ENCODE peak calls at places on chromosomes 7 and 10, in five cellular contexts. A is substantia nigra, E is uterus, N is A549, I is cardiac muscle cell. W is an unnamed sample.

GRCh38 chr10:124732931-124733536 is 11.1 kb downstream of the FAM53B start:
- DNase-seq in I (peak), N (no peak), E (peak), A (no peak), W (peak)

GRCh38 chr7:138886501-138886917 is 88.5 kb upstream of the ATP6V0A4 start:
- DNase-seq in I (peak), E (no peak), N (peak), A (no peak), W (no peak)

GRCh38 chr10:103759100-103759781 is 96.1 kb downstream of the SH3PXD2A start:
- DNase-seq in E (peak), N (peak), I (peak), A (no peak), W (peak)

GRCh38 chr7:17333227-17333626 is 34.8 kb downstream of the AHR start:
- DNase-seq in E (no peak), I (no peak), N (no peak), A (no peak), W (no peak)

GRCh38 chr7:90178592-90179279 is 24.5 kb downstream of the STEAP1 start:
- DNase-seq in N (peak), A (no peak), I (no peak), E (no peak), W (no peak)

GRCh38 chr10:71218046-71218832 is 5.9 kb downstream of the UNC5B start:
- DNase-seq in I (no peak), N (peak), E (no peak), A (no peak), W (no peak)

GRCh38 chr7:30173058-30173897 is 38.5 kb downstream of the MTURN start:
- DNase-seq in E (peak), I (peak), N (peak), A (peak), W (peak)

GRCh38 chr10:6182454-6183098 is 20.2 kb upstream of the PFKFB3 start:
- DNase-seq in A (no peak), E (peak), I (no peak), N (no peak), W (peak)

GRCh38 chr10:122459586-122460273 is 1.6 kb upstream of the HTRA1 start:
- DNase-seq in N (no peak), A (no peak), E (no peak), I (no peak), W (no peak)

GRCh38 chr10:97393034-97393573 is 8.0 kb downstream of the RRP12 start:
- DNase-seq in N (no peak), E (no peak), I (no peak), A (no peak), W (no peak)

GRCh38 chr10:110822708-110823291 is 48.9 kb upstream of the PDCD4 start:
- DNase-seq in E (no peak), N (no peak), A (no peak), I (peak), W (no peak)

GRCh38 chr10:118569241-118569881 is 26.1 kb downstream of the PRLHR start:
- DNase-seq in E (peak), A (no peak), I (no peak), N (no peak), W (no peak)

GRCh38 chr10:47044741-47045140 is 133.5 kb downstream of the PTPN20 start:
- DNase-seq in E (no peak), I (no peak), A (no peak), N (no peak), W (peak)

GRCh38 chr10:68516766-68517165 is 10.6 kb downstream of the SLC25A16 start:
- DNase-seq in I (no peak), A (no peak), E (no peak), N (no peak), W (no peak)

GRCh38 chr10:29200280-29200679 is 88.6 kb upstream of the LYZL1 start:
- DNase-seq in I (no peak), A (no peak), N (no peak), E (no peak), W (no peak)

GRCh38 chr10:128178319-128178937 is 52.2 kb upstream of the MKI67 start:
- DNase-seq in N (peak), I (peak), E (no peak), A (no peak), W (no peak)

GRCh38 chr7:30710669-30711068 is 28.4 kb upstream of the CRHR2 start:
- DNase-seq in E (no peak), N (peak), A (no peak), I (no peak), W (peak)

GRCh38 chr7:17625038-17625437 is 315.3 kb downstream of the SNX13 start:
- DNase-seq in N (no peak), A (no peak), I (no peak), E (no peak), W (no peak)

GRCh38 chr10:123648595-123648994 is 17.6 kb upstream of the GPR26 start:
- DNase-seq in A (no peak), N (no peak), E (no peak), I (no peak), W (no peak)

GRCh38 chr10:104028146-104028545 is 57.5 kb downstream of the COL17A1 start:
- DNase-seq in N (peak), A (no peak), E (no peak), I (peak), W (no peak)

GRCh38 chr7:73912223-73912622 is 51.3 kb downstream of the TMEM270 start:
- DNase-seq in A (no peak), E (no peak), I (no peak), N (no peak), W (no peak)

GRCh38 chr10:16612148-16612742 is 90.6 kb upstream of the C1QL3 start:
- DNase-seq in I (peak), N (peak), A (no peak), E (no peak), W (no peak)

GRCh38 chr7:131948434-131949053 is 392.1 kb upstream of the PODXL start:
- DNase-seq in A (no peak), I (no peak), E (no peak), N (peak), W (peak)

DNA sequence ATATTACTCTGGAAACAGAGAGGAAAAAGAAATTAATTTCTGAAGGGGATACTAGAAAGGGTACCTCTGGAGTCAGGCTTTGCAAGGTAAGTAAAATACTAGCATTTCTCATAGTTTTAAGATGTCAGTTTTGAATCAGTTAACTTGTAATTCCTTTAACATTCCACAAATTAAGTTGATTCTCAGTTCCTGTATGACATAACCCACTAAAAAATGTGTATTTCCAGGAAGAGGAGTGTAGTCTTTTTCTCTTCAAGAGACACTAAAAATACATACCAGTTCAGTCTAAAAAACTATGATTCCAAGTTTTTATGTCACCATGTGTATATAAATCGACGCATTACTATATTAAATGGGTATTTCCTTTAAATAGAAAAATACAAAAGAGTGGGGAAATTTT is 113.2 kb downstream of the CDK6 start:
- DNase-seq in E (no peak), I (no peak), A (no peak), N (no peak), W (no peak)
- H3K27ac ChIP-seq in E (no peak), I (no peak), A (no peak), N (peak), W (peak)

DNA sequence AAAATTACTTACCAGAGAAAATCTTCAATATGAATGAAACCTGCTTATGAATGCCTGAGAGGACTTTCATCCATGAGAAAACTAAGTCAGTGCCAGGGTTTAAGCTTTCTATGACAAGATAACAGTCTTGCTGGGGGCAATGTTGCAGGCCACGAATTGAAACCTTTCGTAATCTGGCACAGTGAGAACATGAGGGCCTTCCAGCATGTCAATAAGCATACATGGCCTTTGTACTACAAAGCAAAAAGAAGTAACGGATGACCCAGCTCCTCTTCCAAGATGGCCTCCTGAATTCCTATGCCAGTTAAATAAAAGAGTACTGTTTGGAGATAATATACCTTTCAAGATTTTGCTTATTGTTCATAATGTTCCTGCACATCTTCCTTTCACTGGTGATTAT is 270.6 kb upstream of the PHF14 start:
- DNase-seq in I (no peak), N (no peak), A (no peak), E (no peak), W (no peak)
- H3K27ac ChIP-seq in I (no peak), N (no peak), A (no peak), E (no peak), W (no peak)

GRCh38 chr7:151661556-151661955 is 141.9 kb upstream of the RHEB start:
- DNase-seq in N (no peak), E (no peak), I (no peak), A (no peak), W (no peak)
- H3K27ac ChIP-seq in N (no peak), E (no peak), I (no peak), A (no peak), W (no peak)

DNA sequence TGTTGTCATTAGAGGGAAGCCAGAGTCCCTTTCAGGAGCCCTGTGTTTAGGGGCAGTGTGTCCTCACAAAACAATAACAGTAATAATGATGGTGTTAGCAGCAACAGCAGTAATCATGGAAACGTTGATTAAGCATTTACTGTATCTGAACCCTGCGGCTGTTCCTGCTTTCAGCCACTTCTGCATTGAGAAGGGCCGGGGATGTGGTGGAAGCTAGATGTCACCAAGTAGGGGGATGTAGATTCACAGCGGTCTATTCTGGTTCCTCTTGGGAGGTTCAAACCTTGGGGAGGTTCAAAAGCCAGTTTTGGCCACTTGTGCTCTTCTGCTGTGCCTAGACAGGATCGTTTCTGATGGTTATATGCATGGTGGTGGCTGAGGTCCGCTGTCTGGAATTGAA is 44.8 kb downstream of the PRPF18 start:
- DNase-seq in I (no peak), E (no peak), N (no peak), A (no peak), W (no peak)
- H3K27ac ChIP-seq in I (no peak), E (peak), N (no peak), A (no peak), W (no peak)

DNA sequence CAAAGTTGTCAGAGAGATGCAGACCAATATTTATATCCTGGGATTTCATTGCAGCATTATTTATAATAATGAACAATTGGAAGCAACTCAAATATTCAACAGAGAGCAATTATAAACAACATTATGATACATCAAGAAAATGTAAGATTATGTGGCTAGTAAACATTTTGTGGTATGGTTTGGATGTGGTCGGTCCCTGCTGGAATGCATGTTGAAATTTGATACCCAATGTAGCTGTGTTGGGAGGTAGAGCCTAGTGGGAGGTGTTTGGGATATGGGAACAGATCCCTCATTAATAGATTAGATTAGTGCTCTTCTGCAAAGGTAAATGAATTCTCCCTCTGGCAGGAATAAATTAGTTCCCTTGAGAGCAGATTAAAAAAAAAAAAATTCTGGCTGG is 350.9 kb downstream of the ANKRD30A start:
- DNase-seq in I (no peak), E (no peak), A (no peak), N (no peak), W (no peak)
- H3K27ac ChIP-seq in I (no peak), E (no peak), A (no peak), N (peak), W (no peak)

W was measured in psoas muscle.